ENCODE peak calls at places on chromosomes 16 and 17, in nine cellular contexts. L is posterior cingulate gyrus; G is esophagus squamous epithelium; Z is activated gamma-delta T cell treated with Interleukin-2 at 50 U/mL for 16 hours; O is iris pigment epithelial cell; T is AG10803; M is CD8-positive, alpha-beta T cell; J is HTR-8/SVneo; K is non-pigmented ciliary epithelial cell. H is an unnamed sample.

GRCh38 chr16:75306102-75306762 is 54.8 kb upstream of the BCAR1 start:
- DNase-seq in L (no peak), G (no peak), Z (no peak), O (peak), T (no peak), M (no peak), J (no peak), K (no peak), H (no peak)

GRCh38 chr16:60945225-60945624 is 1091.0 kb downstream of the CDH8 start:
- DNase-seq in L (no peak), G (no peak), Z (no peak), O (no peak), T (no peak), M (no peak), J (no peak), K (no peak), H (no peak)

GRCh38 chr16:25656639-25657038 is 35.1 kb upstream of the HS3ST4 start:
- DNase-seq in L (no peak), G (no peak), Z (no peak), O (no peak), T (no peak), M (no peak), J (no peak), K (no peak), H (no peak)

GRCh38 chr16:88508868-88509748 is 56.0 kb downstream of the ZFPM1 start:
- DNase-seq in L (no peak), G (no peak), Z (no peak), O (no peak), T (no peak), M (no peak), J (no peak), K (no peak), H (no peak)

GRCh38 chr17:81440511-81441244 is 45.4 kb downstream of the BAHCC1 start:
- DNase-seq in L (no peak), G (no peak), Z (no peak), O (no peak), T (no peak), M (no peak), J (peak), K (no peak), H (no peak)

GRCh38 chr16:78034530-78034929 is 12.2 kb downstream of the CLEC3A start:
- DNase-seq in L (no peak), G (no peak), Z (no peak), O (no peak), T (no peak), M (no peak), J (no peak), K (peak), H (no peak)

GRCh38 chr17:70295329-70295728 is 126.0 kb downstream of the KCNJ2 start:
- DNase-seq in L (no peak), G (no peak), Z (no peak), O (peak), T (no peak), M (no peak), J (no peak), K (no peak), H (no peak)

GRCh38 chr17:16383216-16383615 is 2.3 kb downstream of the UBB start:
- DNase-seq in L (no peak), G (no peak), Z (no peak), O (no peak), T (no peak), M (no peak), J (no peak), K (no peak), H (no peak)

GRCh38 chr17:72646176-72646575 is 446.3 kb downstream of the SLC39A11 start:
- DNase-seq in L (no peak), G (no peak), Z (no peak), O (no peak), T (no peak), M (no peak), J (no peak), K (no peak), H (no peak)

GRCh38 chr16:20867585-20867984 is 32.6 kb downstream of the DCUN1D3 start:
- DNase-seq in L (no peak), G (no peak), Z (no peak), O (peak), T (peak), M (no peak), J (no peak), K (no peak), H (no peak)

GRCh38 chr16:4380131-4381063 is 8.7 kb downstream of the VASN start:
- DNase-seq in L (no peak), G (no peak), Z (no peak), O (no peak), T (no peak), M (no peak), J (no peak), K (no peak), H (peak)

H was measured in B cell.